ENCODE peak calls at places on chromosomes 12 and 14, in four cellular contexts. B is WTC11, Z is heart left ventricle, Y is fibroblast of lung. E is an unnamed sample.

GRCh38 chr12:109726106-109726497 is 12.5 kb downstream of the FAM222A start:
- DNase-seq in Y (no peak), Z (peak; percentile 9), B (no peak), E (no peak)

GRCh38 chr12:123134265-123134664 is 16.6 kb downstream of the PITPNM2 start:
- DNase-seq in Z (no peak), Y (no peak), B (no peak), E (no peak)

GRCh38 chr14:37122288-37122687 is 50.1 kb downstream of the SLC25A21 start:
- DNase-seq in Z (no peak), Y (peak; percentile 96), B (no peak), E (no peak)

GRCh38 chr12:70383484-70383883 is 17.4 kb downstream of the KCNMB4 start:
- DNase-seq in Z (no peak), B (no peak), Y (no peak), E (no peak)

GRCh38 chr12:92971869-92972524 is 42.9 kb upstream of the EEA1 start:
- DNase-seq in Z (no peak), B (no peak), Y (peak; percentile 87), E (no peak)

GRCh38 chr14:68268719-68269118 is 449.1 kb downstream of the RAD51B start:
- DNase-seq in B (no peak), Y (peak; percentile 68), Z (no peak), E (peak; percentile 52)

GRCh38 chr12:123004287-123004686 is 23.8 kb downstream of the ARL6IP4 start:
- DNase-seq in Y (no peak), B (no peak), Z (peak; percentile 18), E (no peak)

GRCh38 chr14:73833024-73833423 is 18.6 kb upstream of the PTGR2 start:
- DNase-seq in B (no peak), Z (no peak), Y (peak; percentile 94), E (no peak)

DNA sequence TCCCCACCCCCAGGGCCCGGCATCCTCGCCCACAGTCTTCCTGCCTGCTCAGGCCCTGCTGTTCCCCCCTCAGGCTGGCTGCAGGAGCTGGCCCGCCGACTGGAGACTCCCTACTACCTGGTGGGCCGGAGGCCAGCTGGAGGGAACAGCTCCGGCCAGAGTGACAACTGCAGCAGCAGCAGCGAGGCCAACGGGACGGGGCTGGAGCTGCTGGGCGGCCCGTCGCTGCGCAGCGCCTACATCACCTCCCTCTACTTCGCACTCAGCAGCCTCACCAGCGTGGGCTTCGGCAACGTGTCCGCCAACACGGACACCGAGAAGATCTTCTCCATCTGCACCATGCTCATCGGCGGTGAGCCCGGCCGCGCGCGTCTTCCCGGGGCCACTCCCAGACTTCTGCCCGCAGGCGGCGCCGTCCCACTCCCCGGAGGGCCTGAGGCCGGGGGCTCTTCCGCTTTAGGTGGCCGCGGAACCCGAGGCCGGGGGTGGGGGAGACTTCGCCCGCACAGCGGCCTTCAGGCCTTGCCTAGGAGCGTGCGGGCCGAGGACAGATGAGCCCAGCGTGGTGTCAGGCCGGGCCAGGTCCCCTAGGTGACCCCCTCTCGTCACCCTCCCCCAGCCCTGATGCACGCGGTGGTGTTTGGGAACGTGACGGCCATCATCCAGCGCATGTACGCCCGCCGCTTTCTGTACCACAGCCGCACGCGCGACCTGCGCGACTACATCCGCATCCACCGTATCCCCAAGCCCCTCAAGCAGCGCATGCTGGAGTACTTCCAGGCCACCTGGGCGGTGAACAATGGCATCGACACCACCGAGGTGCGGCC is 10.2 kb downstream of the KCNH3 start:
- DNase-seq in B (peak; percentile 56), Y (peak; percentile 28), Z (peak; percentile 51), E (no peak)
- TF ChIP-seq CTCF in B (no peak), Y (peak; percentile 25), Z (peak; percentile 51), E (peak; percentile 19)

GRCh38 chr12:56120158-56120846 is 2.2 kb downstream of the ZC3H10 start:
- DNase-seq in Z (no peak), B (no peak), Y (peak; percentile 59), E (no peak)

GRCh38 chr12:56119361-56119796 is 1.3 kb downstream of the ZC3H10 start:
- DNase-seq in Z (peak; percentile 83), Y (peak; percentile 89), B (peak; percentile 73), E (no peak)

GRCh38 chr12:56116267-56117081 is at the start of gene RPL41:
- DNase-seq in Y (peak; percentile 86), Z (peak; percentile 94), B (peak; percentile 91), E (peak; percentile 95)

GRCh38 chr12:56118688-56119045 is 601 bp downstream of the ZC3H10 start:
- DNase-seq in B (no peak), Y (no peak), Z (no peak), E (no peak)

DNA sequence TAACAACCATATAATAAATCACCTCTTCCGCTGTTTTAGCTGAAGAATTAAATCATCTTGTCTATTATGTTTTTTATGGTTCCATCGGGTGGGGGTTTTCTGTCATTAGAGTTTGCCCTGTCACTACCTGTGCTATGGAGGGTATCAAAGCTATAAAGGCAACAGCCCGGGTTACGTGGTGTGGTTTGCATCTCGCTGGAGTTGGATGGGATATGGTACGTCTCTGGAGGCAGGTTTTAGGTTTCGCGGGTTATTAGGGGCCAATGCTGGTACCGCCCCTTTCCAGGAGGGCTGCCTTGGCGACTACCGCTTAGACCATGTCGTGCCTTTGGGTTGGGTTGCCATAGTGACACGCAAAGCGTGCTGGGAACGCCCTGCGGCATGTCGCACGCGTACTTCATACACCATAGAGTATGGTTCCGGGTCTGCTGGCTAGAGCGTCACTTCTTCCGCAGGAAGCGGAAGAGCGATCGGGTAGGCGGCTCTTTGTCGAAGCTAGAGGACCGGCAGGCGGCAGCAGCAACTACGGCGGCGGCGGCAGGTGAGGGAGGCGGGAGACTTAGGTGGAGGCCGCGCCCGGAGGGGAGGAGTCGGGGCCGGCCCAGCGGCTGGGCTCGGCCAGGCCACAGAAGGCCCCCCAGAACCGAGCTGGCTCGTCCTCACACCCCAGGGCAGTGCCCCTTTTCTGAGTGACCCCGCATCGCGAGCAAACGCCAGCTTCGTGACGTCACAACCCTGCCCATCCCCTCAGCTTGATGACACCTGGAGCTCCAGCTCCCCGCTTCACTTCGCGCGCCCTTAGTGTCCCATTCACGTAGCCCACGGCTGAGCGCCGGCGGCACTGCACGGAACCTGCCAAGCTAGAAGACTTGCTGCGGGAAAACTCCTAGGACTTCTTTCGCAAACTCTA is at the start of gene ZC3H10:
- DNase-seq in Z (peak; percentile 99), Y (peak; percentile 99), B (peak; percentile 98), E (peak; percentile 93)
- TF ChIP-seq CTCF in Z (peak; percentile 57), Y (peak; percentile 44), B (no peak), E (peak; percentile 47)

DNA sequence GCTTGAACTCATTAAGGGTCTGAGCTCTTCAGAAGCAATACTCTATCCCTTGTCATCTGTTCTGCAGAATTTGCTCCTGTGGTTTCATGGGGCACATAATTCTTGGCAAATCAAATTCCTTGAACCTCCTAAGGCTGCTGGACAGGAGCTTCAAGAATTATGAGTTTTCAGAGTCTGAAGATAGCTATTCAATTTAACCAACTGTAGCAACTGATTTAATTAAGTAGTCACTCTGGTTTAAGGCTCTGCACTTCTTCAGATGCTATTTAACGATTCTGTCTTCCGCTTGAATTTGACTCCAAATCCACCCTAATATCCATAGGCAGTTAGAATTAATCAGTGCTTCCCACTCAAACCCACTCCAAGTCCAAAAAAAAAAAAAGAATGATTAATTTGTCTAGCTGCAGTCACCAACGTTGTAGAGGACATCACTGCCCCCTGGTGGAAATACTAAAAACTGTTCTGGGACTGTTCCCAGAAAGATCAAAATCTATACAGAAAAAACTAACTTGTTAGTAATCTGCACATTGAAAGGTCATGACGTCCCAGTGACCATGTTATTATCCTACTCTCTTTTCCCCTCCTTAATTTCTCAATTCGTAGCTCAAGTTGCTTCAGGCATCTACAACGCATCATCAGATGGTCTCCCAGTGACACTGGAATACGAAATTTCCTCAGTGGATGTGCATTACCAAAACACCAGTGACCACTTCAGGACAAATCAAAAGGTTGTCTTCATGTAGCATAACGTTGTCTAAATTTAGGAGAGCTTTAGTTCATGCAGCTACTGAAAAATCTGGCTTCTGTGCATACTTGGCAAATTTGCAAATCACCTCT is 169.8 kb downstream of the KIF21A start:
- DNase-seq in Y (peak; percentile 39), B (peak; percentile 27), Z (no peak), E (no peak)
- TF ChIP-seq CTCF in Y (peak; percentile 62), B (peak; percentile 77), Z (peak; percentile 69), E (peak; percentile 74)

GRCh38 chr12:96155781-96156180 is 38.4 kb upstream of the ELK3 start:
- DNase-seq in Y (no peak), Z (no peak), B (no peak), E (no peak)
- TF ChIP-seq CTCF in Y (no peak), Z (no peak), B (no peak), E (no peak)

GRCh38 chr14:76268013-76268376 is 107.9 kb upstream of the ESRRB start:
- DNase-seq in Y (no peak), B (no peak), Z (no peak), E (no peak)

GRCh38 chr14:76268700-76269099 is 107.2 kb upstream of the ESRRB start:
- DNase-seq in Y (no peak), Z (no peak), B (no peak), E (no peak)

GRCh38 chr14:76271371-76271770 is 104.6 kb upstream of the ESRRB start:
- DNase-seq in Y (no peak), B (no peak), Z (no peak), E (no peak)

GRCh38 chr14:76264384-76264783 is 111.6 kb upstream of the ESRRB start:
- DNase-seq in Z (no peak), Y (no peak), B (no peak), E (no peak)

DNA sequence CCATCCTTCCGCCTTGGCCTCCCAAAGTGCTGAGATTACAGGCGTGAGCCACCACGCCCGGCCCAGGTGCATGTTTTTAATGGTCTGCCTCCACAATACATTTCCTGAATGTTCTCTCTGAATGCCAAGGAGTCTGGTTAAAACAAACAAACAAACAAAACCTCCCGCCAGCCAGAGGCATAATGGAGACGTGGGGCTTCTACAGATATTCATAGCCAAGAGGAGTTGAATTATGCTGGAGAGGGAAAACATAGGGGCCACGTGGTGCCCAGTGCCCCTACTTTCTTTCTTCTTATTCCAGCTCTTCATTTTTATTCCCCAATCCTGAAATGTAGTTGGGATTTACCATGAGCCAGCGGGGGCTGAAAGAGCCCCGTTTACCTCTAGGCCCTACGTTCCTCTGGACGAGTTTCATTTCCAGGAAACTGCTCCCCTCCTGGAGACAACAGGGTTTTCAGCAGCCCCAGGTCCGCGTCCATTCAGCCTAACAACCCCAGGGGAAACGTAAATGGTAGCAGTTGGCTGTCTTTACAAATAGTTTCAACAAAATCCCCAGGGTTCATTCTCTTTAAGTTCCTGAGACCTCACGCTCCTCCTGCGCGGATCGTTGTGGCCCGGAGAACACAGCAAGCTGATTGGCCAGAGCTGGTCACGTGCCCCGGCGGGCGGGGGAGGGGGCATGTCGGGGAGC is 108.5 kb upstream of the ESRRB start:
- DNase-seq in B (peak; percentile 82), Y (peak; percentile 28), Z (peak; percentile 79), E (no peak)
- TF ChIP-seq CTCF in B (no peak), Y (peak; percentile 36), Z (no peak), E (no peak)

DNA sequence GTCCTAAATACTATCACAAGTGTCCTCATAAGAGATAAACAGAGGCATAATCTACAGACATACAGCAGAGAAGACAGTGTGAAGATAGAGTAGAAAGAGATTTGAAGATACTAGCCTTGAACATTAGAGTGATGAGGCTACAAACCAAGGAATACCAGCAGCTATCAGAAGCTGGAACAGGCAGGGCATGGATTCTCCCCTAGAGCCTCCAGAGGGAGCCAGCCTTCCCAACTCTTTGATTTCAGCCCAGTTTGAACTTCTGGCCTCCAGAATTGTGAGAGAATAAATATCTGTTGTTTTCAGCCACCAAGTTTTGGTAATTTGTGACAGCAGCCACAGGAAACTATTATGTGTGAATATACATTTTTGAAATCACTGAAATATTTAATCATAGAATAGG is 47.2 kb downstream of the CCDC91 start:
- DNase-seq in Z (no peak), B (peak; percentile 25), Y (no peak), E (no peak)
- TF ChIP-seq CTCF in Z (no peak), B (peak; percentile 18), Y (no peak), E (no peak)

GRCh38 chr14:77707724-77708408 is at the start of the genes ALKBH1 and SLIRP:
- DNase-seq in B (peak; percentile 76), Y (peak; percentile 72), Z (peak; percentile 88), E (peak; percentile 82)
- TF ChIP-seq CTCF in B (no peak), Y (no peak), Z (no peak), E (no peak)